ENCODE peak calls at places on chromosomes 11 and 22, in nine cellular contexts. L is astrocyte of the hippocampus; J is coronary artery; C is stimulated activated CD4-positive, alpha-beta T cell treated with anti-CD3 and anti-CD28 coated beads, Interleukin-1b, Interleukin-23, amount 100 ng/mL, for 24 hours; G is brain microvascular endothelial cell; B is effector CD4-positive, alpha-beta T cell; V is esophagus muscularis mucosa; R is sigmoid colon; D is iPS DF 19.7. A is an unnamed sample.

GRCh38 chr11:116879789-116880402 is 42.5 kb upstream of the APOA1 start:
- DNase-seq in B (no peak), D (peak; percentile 47), J (no peak), R (no peak), G (peak; percentile 67), L (peak; percentile 85), V (no peak), C (no peak), A (no peak)

GRCh38 chr22:17788528-17789378 is 14.5 kb upstream of the BID start:
- DNase-seq in B (no peak), C (no peak), V (no peak), J (no peak), R (no peak), G (no peak), D (no peak), L (no peak), A (no peak)

GRCh38 chr11:77001524-77001923 is 32.7 kb upstream of the B3GNT6 start:
- DNase-seq in C (no peak), B (no peak), D (no peak), L (no peak), V (no peak), G (no peak), J (no peak), R (no peak), A (no peak)

GRCh38 chr11:78037825-78038620 is 14.9 kb upstream of the KCTD14 start:
- DNase-seq in V (no peak), G (no peak), R (no peak), D (no peak), J (no peak), C (no peak), B (no peak), L (no peak), A (no peak)

GRCh38 chr11:93719310-93719709 is 22.0 kb downstream of the TAF1D start:
- DNase-seq in L (no peak), R (no peak), B (no peak), G (no peak), V (no peak), D (no peak), J (no peak), C (no peak), A (no peak)

GRCh38 chr22:17772249-17772962 is 1.9 kb downstream of the BID start:
- DNase-seq in B (no peak), V (no peak), C (no peak), D (no peak), L (peak; percentile 61), R (peak; percentile 60), J (no peak), G (no peak), A (no peak)

GRCh38 chr11:45556851-45557707 is 108.3 kb downstream of the CHST1 start:
- DNase-seq in R (no peak), C (no peak), G (no peak), J (no peak), V (no peak), L (no peak), B (no peak), D (no peak), A (no peak)

GRCh38 chr11:617912-618682 is 2.3 kb upstream of the IRF7 start:
- DNase-seq in C (no peak), R (peak; percentile 63), G (no peak), J (no peak), L (no peak), D (no peak), V (no peak), B (no peak), A (no peak)

GRCh38 chr11:46686886-46687810 is 13.3 kb downstream of the ARHGAP1 start:
- DNase-seq in V (no peak), L (peak; percentile 68), R (no peak), D (no peak), C (no peak), J (no peak), B (no peak), G (peak; percentile 37), A (no peak)

GRCh38 chr11:120744016-120744994 is 232.8 kb downstream of the GRIK4 start:
- DNase-seq in G (no peak), B (no peak), V (peak; percentile 84), C (no peak), J (no peak), R (no peak), L (no peak), D (no peak), A (no peak)

GRCh38 chr11:97367406-97368083 is 977.7 kb downstream of the JRKL start:
- DNase-seq in V (no peak), J (no peak), G (no peak), D (no peak), B (no peak), L (no peak), C (no peak), R (no peak), A (no peak)

GRCh38 chr22:33919591-33920501 is at the start of gene LARGE1:
- DNase-seq in C (no peak), V (peak; percentile 92), G (no peak), D (no peak), J (no peak), R (peak; percentile 79), B (no peak), L (peak; percentile 68), A (no peak)

GRCh38 chr11:97979741-97980140 is 1041.0 kb upstream of the CNTN5 start:
- DNase-seq in R (no peak), J (no peak), D (no peak), L (peak; percentile 61), V (no peak), B (no peak), C (no peak), G (no peak), A (no peak)

GRCh38 chr11:312092-312816 is 1.6 kb upstream of the IFITM1 start:
- DNase-seq in C (no peak), R (no peak), L (no peak), G (no peak), V (no peak), B (no peak), J (no peak), D (no peak), A (no peak)

GRCh38 chr11:44036811-44037657 is 10.7 kb upstream of the ACCSL start:
- DNase-seq in B (no peak), R (peak; percentile 93), J (peak; percentile 95), C (no peak), L (peak; percentile 91), V (peak; percentile 93), D (peak; percentile 64), G (peak; percentile 90), A (peak; percentile 25)

GRCh38 chr11:1352696-1353382 is 36.9 kb upstream of the BRSK2 start:
- DNase-seq in V (no peak), L (no peak), B (no peak), J (no peak), G (no peak), C (no peak), R (peak; percentile 24), D (no peak), A (no peak)

GRCh38 chr11:134537296-134537695 is 125.3 kb upstream of the B3GAT1 start:
- DNase-seq in R (peak; percentile 47), D (no peak), J (peak; percentile 45), L (no peak), B (no peak), C (no peak), G (no peak), V (no peak), A (no peak)

GRCh38 chr22:23862103-23862502 is 4.4 kb downstream of the SLC2A11 start:
- DNase-seq in R (no peak), V (no peak), G (peak; percentile 34), B (no peak), D (no peak), L (peak; percentile 50), C (no peak), J (no peak), A (no peak)

GRCh38 chr22:49503321-49503720 is 324.4 kb downstream of the BRD1 start:
- DNase-seq in G (no peak), C (no peak), B (no peak), V (no peak), R (no peak), L (no peak), J (peak; percentile 1), D (no peak), A (no peak)

GRCh38 chr22:46147061-46147460 is 3.3 kb upstream of the PPARA start:
- DNase-seq in G (no peak), C (no peak), R (peak; percentile 59), L (no peak), B (no peak), V (no peak), D (no peak), J (no peak), A (no peak)

GRCh38 chr11:93000511-93001476 is 31.3 kb downstream of the MTNR1B start:
- DNase-seq in R (no peak), V (no peak), C (no peak), D (no peak), G (peak; percentile 63), B (no peak), L (peak; percentile 64), J (no peak), A (no peak)

GRCh38 chr11:61851900-61852295 is 23.8 kb downstream of the FADS2 start:
- DNase-seq in G (no peak), B (no peak), C (no peak), R (no peak), V (no peak), L (no peak), J (no peak), D (no peak), A (no peak)

GRCh38 chr22:45319319-45319675 is 9.6 kb downstream of the FAM118A start:
- DNase-seq in D (no peak), B (peak; percentile 25), L (peak; percentile 51), R (peak; percentile 85), J (no peak), G (peak; percentile 41), V (no peak), C (no peak), A (no peak)